ENCODE peak calls at places on chromosomes 16 and 17, in six cellular contexts. S is non-pigmented ciliary epithelial cell, F is NCI-H1105 treated with DMSO at 0.1 percent for 48 hours, U is IMR-90, X is putamen, W is sigmoid colon. P is an unnamed sample.

GRCh38 chr17:32302037-32302436 is 36.4 kb downstream of the RHBDL3 start:
- DNase-seq in S (no peak), F (no peak), X (no peak), U (no peak), W (no peak), P (no peak)

GRCh38 chr17:46787478-46787877 is 31.0 kb downstream of the WNT3 start:
- DNase-seq in U (no peak), S (no peak), X (no peak), F (no peak), W (no peak), P (no peak)

GRCh38 chr16:8855051-8855786 is 13.6 kb downstream of the CARHSP1 start:
- DNase-seq in S (no peak), W (peak), F (no peak), X (no peak), U (no peak), P (peak)

GRCh38 chr17:75271955-75272847 is 1.2 kb upstream of the MIF4GD start:
- DNase-seq in S (no peak), W (peak), F (no peak), X (no peak), U (peak), P (no peak)

GRCh38 chr16:85949787-85950186 is 50.8 kb downstream of the IRF8 start:
- DNase-seq in W (no peak), S (no peak), U (no peak), X (no peak), F (no peak), P (no peak)

GRCh38 chr16:86134802-86135461 is 236.0 kb downstream of the IRF8 start:
- DNase-seq in W (no peak), F (no peak), S (no peak), X (no peak), U (peak), P (no peak)

GRCh38 chr17:81537856-81538555 is 9.8 kb downstream of the FSCN2 start:
- DNase-seq in X (no peak), U (no peak), W (no peak), F (peak), S (no peak), P (no peak)

GRCh38 chr16:11530171-11530940 is 56.4 kb downstream of the LITAF start:
- DNase-seq in U (peak), F (no peak), X (no peak), W (no peak), S (no peak), P (no peak)

GRCh38 chr16:20073203-20074088 is at the start of gene GPR139:
- DNase-seq in W (no peak), F (peak), U (no peak), X (peak), S (no peak), P (no peak)

GRCh38 chr17:34634551-34635160 is 55.3 kb downstream of the TMEM132E start:
- DNase-seq in W (no peak), F (no peak), S (no peak), X (no peak), U (no peak), P (peak)

GRCh38 chr16:71526111-71526998 is at the start of gene CHST4:
- DNase-seq in S (peak), W (no peak), U (peak), F (no peak), X (no peak), P (no peak)

GRCh38 chr17:74868251-74868907 is 4.4 kb downstream of the FDXR start:
- DNase-seq in W (no peak), S (no peak), F (no peak), U (no peak), X (no peak), P (no peak)